ENCODE peak calls at places on chromosomes 1 and 21, in eight cellular contexts. O is pancreas, K is nephron progenitor cell, B is WTC11, C is Peyer's patch, Y is suprapubic skin, Z is cardiac fibroblast, A is heart right ventricle. U is an unnamed sample.

GRCh38 chr1:48674641-48675040 is 102.0 kb downstream of the BEND5 start:
- DNase-seq in O (no peak), K (no peak), B (no peak), C (no peak), Y (no peak), Z (peak; percentile 27), A (no peak), U (no peak)

GRCh38 chr1:62784509-62785365 is 805 bp downstream of the ATG4C start:
- DNase-seq in O (no peak), K (no peak), B (no peak), C (no peak), Y (no peak), Z (peak; percentile 21), A (no peak), U (no peak)

GRCh38 chr1:181062800-181063428 is 25.6 kb upstream of the IER5 start:
- DNase-seq in O (no peak), K (no peak), B (no peak), C (no peak), Y (no peak), Z (peak; percentile 19), A (no peak), U (no peak)

GRCh38 chr1:78092686-78093085 is 46.9 kb downstream of the GIPC2 start:
- DNase-seq in O (no peak), K (no peak), B (no peak), C (no peak), Y (no peak), Z (no peak), A (no peak), U (no peak)

GRCh38 chr1:226602186-226603029 is 53.8 kb downstream of the STUM start:
- DNase-seq in O (no peak), K (peak; percentile 21), B (no peak), C (peak; percentile 52), Y (peak; percentile 89), Z (peak; percentile 94), A (peak; percentile 62), U (no peak)

GRCh38 chr21:37072239-37072987 is 458 bp downstream of the PIGP start:
- DNase-seq in O (peak; percentile 75), K (peak; percentile 76), B (peak; percentile 56), C (peak; percentile 84), Y (peak; percentile 86), Z (no peak), A (peak; percentile 78), U (peak; percentile 76)

GRCh38 chr1:53618218-53619087 is 120.5 kb downstream of the GLIS1 start:
- DNase-seq in O (no peak), K (no peak), B (no peak), C (no peak), Y (peak; percentile 18), Z (no peak), A (no peak), U (no peak)

GRCh38 chr1:24635195-24635843 is 7.8 kb upstream of the SRRM1 start:
- DNase-seq in O (no peak), K (no peak), B (no peak), C (no peak), Y (no peak), Z (peak; percentile 87), A (no peak), U (no peak)

DNA sequence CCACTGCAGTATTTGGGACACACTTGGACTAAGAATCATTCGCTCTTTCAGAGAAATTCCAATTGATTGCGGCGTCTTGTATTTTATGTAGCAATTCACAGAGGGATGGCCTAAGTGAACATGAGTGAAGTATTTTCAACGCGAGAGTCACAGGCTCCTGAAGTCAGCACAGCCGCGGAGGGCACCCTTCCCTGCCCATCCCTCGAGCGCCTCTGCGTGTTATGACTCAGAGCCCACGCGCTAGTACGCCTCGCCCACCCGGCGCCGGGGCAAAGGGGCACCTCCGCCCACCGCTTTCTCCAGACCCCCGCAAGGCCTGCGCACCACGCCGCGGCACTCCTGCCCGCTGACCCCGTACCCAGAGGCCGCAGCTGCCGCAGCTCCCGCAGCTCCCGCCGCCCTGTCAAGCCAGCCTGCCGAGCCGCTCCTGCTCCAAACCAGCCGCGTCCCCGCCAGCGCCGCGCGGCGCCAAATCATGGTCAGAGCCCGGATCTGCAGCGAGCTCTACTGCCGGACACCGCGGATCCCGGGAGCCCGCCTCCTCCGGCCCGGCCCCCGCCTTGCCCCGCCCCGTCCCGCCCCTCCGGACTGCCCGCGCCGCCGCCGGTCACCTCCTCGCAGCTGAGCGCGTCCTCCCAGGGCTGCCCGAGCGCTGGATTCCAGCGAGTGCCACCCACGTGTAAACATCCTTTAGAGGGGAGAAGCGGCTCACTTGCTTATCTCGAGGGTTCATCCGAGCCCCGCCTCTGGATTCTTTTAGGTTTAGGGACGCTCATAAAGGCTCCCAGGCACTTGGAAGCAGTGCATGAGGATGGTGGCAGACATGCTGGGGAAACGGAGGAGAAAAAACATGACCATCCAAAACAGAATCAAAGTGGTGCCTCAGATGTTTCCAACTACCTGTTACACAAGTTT is at the start of gene GLRX2:
- DNase-seq in O (peak; percentile 85), K (peak; percentile 90), B (peak; percentile 86), C (peak; percentile 95), Y (peak; percentile 90), Z (peak; percentile 90), A (peak; percentile 83), U (peak; percentile 89)
- TF ChIP-seq CTCF in O (no peak), K (no peak), B (no peak), C (no peak), Y (no peak), Z (no peak), A (peak; percentile 43), U (no peak)

DNA sequence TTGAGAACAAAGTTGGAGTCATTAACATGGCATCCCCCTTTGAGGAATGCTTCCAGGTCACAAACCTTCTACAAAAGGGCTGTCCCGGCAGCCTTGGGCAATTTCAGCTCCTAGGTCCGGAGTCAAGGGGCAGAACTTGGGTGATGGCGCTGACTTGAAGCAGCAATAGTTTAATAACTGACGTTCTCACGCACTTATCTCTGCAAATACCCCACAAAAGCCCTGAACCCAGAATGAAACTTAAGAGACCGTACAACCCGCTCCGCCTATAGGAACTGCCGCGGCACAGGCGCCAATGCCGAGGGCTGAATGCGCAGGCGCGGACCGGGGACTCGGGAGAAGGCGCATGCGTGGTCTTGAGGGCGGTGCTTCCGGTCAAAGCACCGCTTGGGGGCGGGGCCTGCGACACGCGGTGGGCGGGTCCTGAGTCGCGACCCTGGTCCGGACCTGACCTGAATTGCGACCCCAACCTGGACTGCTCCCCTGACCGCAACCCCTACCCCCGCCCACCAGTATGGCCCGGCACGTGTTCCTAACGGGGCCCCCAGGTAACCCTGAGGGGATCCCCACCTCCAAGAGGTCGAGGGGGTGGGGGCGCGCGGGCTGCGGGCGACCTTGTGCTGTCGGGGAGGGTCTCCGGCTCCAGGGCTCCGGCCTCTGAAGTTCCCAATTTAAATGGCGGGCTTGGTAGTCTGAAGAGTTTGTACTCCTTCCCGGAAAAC is at the start of gene NTPCR:
- DNase-seq in O (peak; percentile 91), K (peak; percentile 99), B (peak; percentile 98), C (peak; percentile 96), Y (peak; percentile 94), Z (peak; percentile 95), A (peak; percentile 94), U (peak; percentile 99)
- TF ChIP-seq CTCF in O (no peak), K (no peak), B (no peak), C (peak; percentile 6), Y (no peak), Z (peak; percentile 8), A (peak; percentile 45), U (no peak)

GRCh38 chr1:74467786-74468377 is 44.5 kb downstream of the LRRC53 start:
- DNase-seq in O (no peak), K (no peak), B (no peak), C (no peak), Y (no peak), Z (peak; percentile 4), A (no peak), U (no peak)

GRCh38 chr1:74470936-74471335 is 41.5 kb downstream of the LRRC53 start:
- DNase-seq in O (no peak), K (no peak), B (no peak), C (no peak), Y (no peak), Z (no peak), A (no peak), U (no peak)

GRCh38 chr1:74474585-74474984 is 37.8 kb downstream of the LRRC53 start:
- DNase-seq in O (no peak), K (no peak), B (no peak), C (no peak), Y (no peak), Z (no peak), A (no peak), U (no peak)

GRCh38 chr1:74468982-74469603 is 43.3 kb downstream of the LRRC53 start:
- DNase-seq in O (no peak), K (no peak), B (no peak), C (no peak), Y (no peak), Z (peak; percentile 56), A (no peak), U (no peak)

DNA sequence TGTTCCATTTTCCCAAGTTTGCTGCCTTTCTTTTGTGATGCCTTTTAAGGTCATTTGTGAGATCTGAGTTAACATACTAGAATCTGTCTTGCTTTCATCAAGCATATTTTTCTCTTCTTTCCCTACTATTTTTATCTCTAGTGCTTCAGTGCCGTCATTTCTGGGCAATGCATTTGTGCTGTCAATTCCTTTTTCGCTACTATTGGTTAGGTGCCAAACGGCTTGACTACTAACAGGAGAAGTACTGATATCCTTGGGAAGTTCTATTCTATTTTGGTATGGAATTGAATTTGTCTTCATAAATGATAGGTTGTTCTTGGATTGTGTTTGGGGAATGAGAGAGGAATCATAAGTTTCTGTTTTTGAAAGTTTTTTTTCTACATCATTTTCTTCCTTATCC is 42.1 kb downstream of the LRRC53 start:
- DNase-seq in O (no peak), K (no peak), B (no peak), C (no peak), Y (no peak), Z (peak; percentile 17), A (peak; percentile 43), U (no peak)
- TF ChIP-seq CTCF in O (no peak), K (no peak), B (no peak), C (no peak), Y (no peak), Z (no peak), A (no peak), U (no peak)

GRCh38 chr1:46532498-46533178 is 18.8 kb downstream of the KNCN start:
- DNase-seq in O (peak; percentile 42), K (peak; percentile 89), B (peak; percentile 81), C (peak; percentile 72), Y (no peak), Z (peak; percentile 65), A (peak; percentile 40), U (peak; percentile 84)

GRCh38 chr1:46529031-46529630 is 22.3 kb downstream of the KNCN start:
- DNase-seq in O (no peak), K (no peak), B (no peak), C (no peak), Y (no peak), Z (no peak), A (no peak), U (no peak)

GRCh38 chr1:46532095-46532494 is 19.4 kb downstream of the KNCN start:
- DNase-seq in O (no peak), K (no peak), B (no peak), C (no peak), Y (no peak), Z (no peak), A (no peak), U (no peak)

GRCh38 chr1:46530311-46530710 is 21.1 kb downstream of the KNCN start:
- DNase-seq in O (no peak), K (no peak), B (no peak), C (no peak), Y (no peak), Z (no peak), A (no peak), U (no peak)

DNA sequence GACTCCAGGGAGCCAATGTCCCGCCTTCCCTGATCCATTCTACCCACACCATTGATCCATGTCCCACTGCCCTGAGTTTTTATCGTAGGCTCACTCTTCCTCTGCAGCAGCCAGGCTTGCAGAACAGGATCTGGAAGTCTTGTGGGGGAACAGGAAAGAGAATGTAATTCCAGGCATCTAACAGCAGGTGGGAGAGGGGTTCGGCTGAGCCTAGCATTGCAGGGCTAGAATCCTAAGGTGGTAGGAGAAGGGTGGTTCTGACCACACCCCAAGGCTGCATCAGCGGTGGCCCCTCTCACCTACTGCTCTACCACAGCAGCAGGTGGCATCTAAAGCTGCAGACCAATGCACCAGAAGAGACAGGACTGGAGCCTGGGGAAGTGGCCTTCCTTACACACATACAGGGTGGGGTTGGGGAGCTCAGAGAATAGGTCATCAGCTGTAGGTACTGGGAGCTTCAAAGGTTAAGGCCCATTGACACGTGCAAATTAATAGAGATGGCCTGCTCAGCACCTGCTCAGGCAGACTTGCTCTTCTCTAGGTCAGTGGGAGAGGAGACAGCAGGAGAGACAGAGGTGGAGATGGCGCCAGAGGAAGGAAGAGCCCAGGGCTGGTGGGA is 20.5 kb downstream of the KNCN start:
- DNase-seq in O (no peak), K (no peak), B (no peak), C (no peak), Y (no peak), Z (no peak), A (no peak), U (no peak)
- TF ChIP-seq CTCF in O (no peak), K (no peak), B (no peak), C (no peak), Y (no peak), Z (peak; percentile 21), A (no peak), U (peak; percentile 25)